ENCODE peak calls at places on chromosomes 5 and 9, in six cellular contexts. L, J, E, O, T and N are unnamed samples.

GRCh38 chr5:43691275-43691674 is 88.3 kb downstream of the NNT start:
- DNase-seq in L (no peak), J (no peak), E (no peak), O (no peak), T (no peak), N (no peak)

GRCh38 chr9:91914404-91914803 is 35.6 kb downstream of the ROR2 start:
- DNase-seq in L (no peak), J (no peak), E (no peak), O (no peak), T (no peak), N (no peak)

GRCh38 chr5:160011471-160011870 is 2.5 kb downstream of the TTC1 start:
- DNase-seq in L (no peak), J (no peak), E (no peak), O (peak), T (no peak), N (no peak)

GRCh38 chr9:113650207-113651131 is 186.9 kb downstream of the RGS3 start:
- DNase-seq in L (no peak), J (no peak), E (no peak), O (peak), T (peak), N (peak)

GRCh38 chr5:53942724-53943123 is 367.6 kb downstream of the ARL15 start:
- DNase-seq in L (no peak), J (no peak), E (no peak), O (no peak), T (peak), N (no peak)

GRCh38 chr9:110027624-110028023 is 180.3 kb downstream of the C9orf152 start:
- DNase-seq in L (no peak), J (no peak), E (no peak), O (no peak), T (peak), N (peak)

GRCh38 chr5:31361234-31361633 is 167.7 kb downstream of the CDH6 start:
- DNase-seq in L (no peak), J (no peak), E (no peak), O (peak), T (peak), N (no peak)

GRCh38 chr9:88258587-88258986 is 120.3 kb upstream of the SPATA31C2 start:
- DNase-seq in L (peak), J (no peak), E (peak), O (no peak), T (no peak), N (no peak)

GRCh38 chr9:132670816-132671371 is 630 bp downstream of the GTF3C4 start:
- DNase-seq in L (no peak), J (peak), E (no peak), O (no peak), T (peak), N (peak)

GRCh38 chr5:153632748-153633290 is 142.3 kb downstream of the GRIA1 start:
- DNase-seq in L (no peak), J (no peak), E (no peak), O (no peak), T (peak), N (no peak)

GRCh38 chr5:122849746-122850145 is 4.3 kb downstream of the SNX24 start:
- DNase-seq in L (no peak), J (no peak), E (no peak), O (peak), T (no peak), N (no peak)

GRCh38 chr5:95682891-95683290 is at the start of gene SPATA9:
- DNase-seq in L (no peak), J (no peak), E (no peak), O (no peak), T (no peak), N (no peak)

GRCh38 chr9:136700959-136701664 is 11.3 kb upstream of the DIPK1B start:
- DNase-seq in L (no peak), J (no peak), E (no peak), O (no peak), T (no peak), N (no peak)